ENCODE peak calls at places on chromosome 20, in four cellular contexts. O is AG09309, S is fibroblast of the conjunctiva, F is choroid plexus epithelial cell. Q is an unnamed sample.

GRCh38 chr20:56859751-56860366 is 230.8 kb downstream of the TFAP2C start:
- DNase-seq in S (no peak), F (peak), O (no peak), Q (no peak)

GRCh38 chr20:63942250-63943006 is 13.8 kb downstream of the UCKL1 start:
- DNase-seq in F (peak), S (no peak), O (no peak), Q (no peak)

GRCh38 chr20:35702051-35702823 is 3.0 kb downstream of the ROMO1 start:
- DNase-seq in S (peak), F (no peak), O (peak), Q (peak)

GRCh38 chr20:25077610-25078169 is 4.3 kb downstream of the VSX1 start:
- DNase-seq in O (no peak), S (no peak), F (peak), Q (no peak)

GRCh38 chr20:62489186-62489939 is 13.6 kb upstream of the GATA5 start:
- DNase-seq in S (no peak), O (no peak), F (no peak), Q (no peak)

GRCh38 chr20:45301824-45302251 is 4.8 kb upstream of the RBPJL start:
- DNase-seq in S (no peak), F (no peak), O (no peak), Q (no peak)

GRCh38 chr20:41392871-41393704 is 26.5 kb upstream of the EMILIN3 start:
- DNase-seq in S (peak), F (peak), O (no peak), Q (no peak)

GRCh38 chr20:17835941-17836861 is 132.4 kb downstream of the SNX5 start:
- DNase-seq in O (peak), S (peak), F (peak), Q (no peak)

GRCh38 chr20:44040202-44040915 is 125.7 kb downstream of the TOX2 start:
- DNase-seq in S (no peak), O (no peak), F (no peak), Q (no peak)

GRCh38 chr20:50519036-50519780 is 9.0 kb downstream of the PTPN1 start:
- DNase-seq in F (no peak), O (no peak), S (no peak), Q (no peak)

GRCh38 chr20:38321959-38322598 is 18.1 kb downstream of the BPI start:
- DNase-seq in F (peak), S (peak), O (peak), Q (no peak)

GRCh38 chr20:36541227-36542018 is at the start of gene MYL9:
- DNase-seq in O (no peak), S (peak), F (peak), Q (no peak)

GRCh38 chr20:13567663-13568062 is 71.1 kb downstream of the TASP1 start:
- DNase-seq in O (no peak), F (no peak), S (no peak), Q (no peak)

GRCh38 chr20:10357974-10358373 is 76.0 kb downstream of the MKKS start:
- DNase-seq in S (no peak), O (no peak), F (peak), Q (no peak)

GRCh38 chr20:47224857-47225256 is 131.6 kb downstream of the ZMYND8 start:
- DNase-seq in F (no peak), O (no peak), S (no peak), Q (no peak)

GRCh38 chr20:34663213-34663943 is 13.5 kb downstream of the PIGU start:
- DNase-seq in F (no peak), S (no peak), O (peak), Q (no peak)

GRCh38 chr20:1478566-1478965 is 11.9 kb upstream of the NSFL1C start:
- DNase-seq in S (no peak), O (no peak), F (peak), Q (no peak)

GRCh38 chr20:62061851-62062418 is 3.7 kb downstream of the TAF4 start:
- DNase-seq in S (no peak), O (no peak), F (no peak), Q (no peak)

GRCh38 chr20:542777-543368 is 717 bp downstream of the CSNK2A1 start:
- DNase-seq in F (no peak), O (no peak), S (no peak), Q (no peak)

GRCh38 chr20:3420211-3420707 is 12.8 kb upstream of the DNAAF9 start:
- DNase-seq in S (peak), F (peak), O (peak), Q (no peak)

GRCh38 chr20:37804584-37805566 is 98.1 kb upstream of the VSTM2L start:
- DNase-seq in S (no peak), O (no peak), F (peak), Q (no peak)

GRCh38 chr20:47751449-47751848 is 33.8 kb downstream of the SULF2 start:
- DNase-seq in S (no peak), F (no peak), O (no peak), Q (no peak)

Q was measured in HFF-Myc.